ENCODE peak calls at places on chromosomes 2 and 18, in five cellular contexts. M, I, Z, P and Y are unnamed samples.

GRCh38 chr2:158725496-158725895 is 69.6 kb upstream of the DAPL1 start:
- DNase-seq in M (no peak), I (no peak), Z (no peak), P (no peak), Y (no peak)

GRCh38 chr2:4937550-4937949 is 754.6 kb upstream of the SOX11 start:
- DNase-seq in M (no peak), I (peak; percentile 1), Z (no peak), P (peak; percentile 40), Y (no peak)

GRCh38 chr2:99827296-99827999 is 314.9 kb downstream of the AFF3 start:
- DNase-seq in M (no peak), I (no peak), Z (no peak), P (no peak), Y (no peak)

GRCh38 chr2:238875161-238875530 is 27.3 kb downstream of the TWIST2 start:
- DNase-seq in M (peak; percentile 19), I (no peak), Z (no peak), P (no peak), Y (no peak)

GRCh38 chr2:42510191-42510929 is 16.6 kb upstream of the KCNG3 start:
- DNase-seq in M (no peak), I (peak; percentile 24), Z (no peak), P (peak; percentile 74), Y (no peak)

GRCh38 chr18:23814977-23815614 is 125.8 kb downstream of the LAMA3 start:
- DNase-seq in M (no peak), I (no peak), Z (no peak), P (peak; percentile 10), Y (peak; percentile 54)

GRCh38 chr2:85780316-85781092 is 26.7 kb downstream of the ATOH8 start:
- DNase-seq in M (no peak), I (no peak), Z (no peak), P (no peak), Y (no peak)

GRCh38 chr18:57915848-57916596 is 112.9 kb upstream of the ATP8B1 start:
- DNase-seq in M (no peak), I (no peak), Z (no peak), P (peak; percentile 52), Y (no peak)

GRCh38 chr2:211251016-211251415 is 694.6 kb downstream of the CPS1 start:
- DNase-seq in M (no peak), I (no peak), Z (no peak), P (no peak), Y (no peak)

GRCh38 chr2:211247751-211248150 is 691.4 kb downstream of the CPS1 start:
- DNase-seq in M (no peak), I (no peak), Z (no peak), P (no peak), Y (no peak)

DNA sequence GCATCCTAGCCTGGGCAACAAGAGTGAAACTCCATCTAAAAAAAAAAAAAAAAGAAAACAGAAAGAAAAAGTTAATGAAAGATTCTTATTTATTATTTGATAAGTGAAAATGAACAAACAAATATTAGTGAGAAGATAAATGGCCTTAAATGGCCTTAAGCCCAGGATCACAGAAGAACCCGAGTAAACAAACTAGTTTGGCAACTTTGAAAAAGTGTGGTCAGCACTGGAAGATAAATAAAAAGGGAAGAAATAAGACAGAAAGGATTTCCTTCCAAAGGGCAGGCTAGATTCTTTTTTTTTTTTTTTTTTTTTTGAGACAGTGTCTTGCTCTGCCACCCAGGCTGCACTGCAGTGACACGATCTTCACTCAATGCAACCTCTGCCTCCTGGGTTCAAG is 692.4 kb downstream of the CPS1 start:
- DNase-seq in M (no peak), I (no peak), Z (no peak), P (no peak), Y (no peak)
- H3K27ac ChIP-seq in M (no peak overlapping the region), I (no peak overlapping the region), Z (no peak overlapping the region), P (no peak overlapping the region), Y (no peak overlapping the region)

DNA sequence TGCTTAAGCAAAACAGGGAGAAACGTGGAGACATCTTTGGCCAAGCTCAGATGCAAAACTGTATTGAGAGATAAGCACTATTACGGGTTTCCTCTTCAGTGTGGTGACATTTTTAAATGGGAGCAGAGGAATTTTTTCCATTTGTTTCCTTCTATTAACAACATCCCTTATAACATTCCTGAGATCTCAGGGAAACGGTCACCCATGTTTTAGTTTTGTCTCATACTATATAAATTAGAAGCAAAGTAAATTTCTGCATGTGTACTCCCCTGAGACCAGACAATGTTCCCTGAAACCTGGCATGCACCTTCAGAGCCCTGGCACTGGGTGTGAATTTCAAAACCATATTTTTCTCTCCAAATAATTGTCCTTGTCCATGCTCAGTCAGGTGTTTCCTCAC is 57.6 kb upstream of the RNF152 start:
- DNase-seq in M (no peak), I (no peak), Z (no peak), P (no peak), Y (no peak)
- TF ChIP-seq CTCF in M (no peak), I (no peak), Z (no peak), P (no peak), Y (no peak)

DNA sequence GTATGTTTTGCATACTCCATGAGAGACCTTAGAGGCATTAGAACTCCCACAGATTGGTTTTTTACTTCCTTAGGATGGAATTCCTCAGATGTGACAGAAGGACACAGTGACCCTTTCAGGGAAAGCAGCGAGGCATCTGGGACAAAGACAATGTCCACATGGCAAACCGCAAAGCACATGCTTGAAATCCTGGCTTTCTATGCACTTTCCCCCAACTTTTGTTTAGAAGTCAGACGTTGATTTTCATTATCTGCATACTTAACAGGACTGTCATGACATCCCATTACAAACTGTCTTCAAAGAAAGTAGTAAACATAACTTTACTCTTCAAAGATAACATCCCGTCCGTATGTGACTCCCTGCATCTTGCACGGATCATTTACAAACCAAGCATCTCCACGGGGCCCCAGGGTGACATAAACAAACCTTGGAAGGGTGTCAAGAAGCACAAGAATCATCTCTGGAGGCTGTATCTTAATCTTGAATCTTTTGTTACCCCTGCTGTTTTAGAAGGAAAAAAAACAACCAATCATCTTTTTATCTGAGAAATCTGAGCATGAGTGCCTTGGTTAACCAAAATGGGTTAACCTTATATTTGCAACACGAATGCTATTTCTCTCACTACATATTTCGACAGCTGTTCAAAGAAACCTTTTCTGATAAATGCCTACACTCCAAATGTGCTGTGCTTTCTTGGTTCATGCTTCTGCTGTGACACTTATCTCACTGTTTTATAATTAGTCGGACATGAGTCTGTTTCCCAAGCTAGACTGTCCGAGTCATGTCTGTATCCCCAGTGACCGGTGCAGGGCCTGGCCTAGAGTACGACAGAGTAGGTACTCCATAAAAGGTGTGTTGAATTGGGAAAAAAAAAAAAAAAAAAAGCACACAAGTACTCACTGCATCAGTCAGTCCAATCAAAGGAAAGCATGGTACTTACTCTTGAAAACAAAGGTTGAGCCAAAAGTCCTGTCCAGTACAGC is 90.7 kb downstream of the CCBE1 start:
- DNase-seq in M (no peak), I (peak; percentile 66), Z (no peak), P (no peak), Y (no peak)
- H3K27ac ChIP-seq in M (no peak overlapping the region), I (peak overlapping the region; percentile 47), Z (no peak overlapping the region), P (no peak overlapping the region), Y (no peak overlapping the region)

DNA sequence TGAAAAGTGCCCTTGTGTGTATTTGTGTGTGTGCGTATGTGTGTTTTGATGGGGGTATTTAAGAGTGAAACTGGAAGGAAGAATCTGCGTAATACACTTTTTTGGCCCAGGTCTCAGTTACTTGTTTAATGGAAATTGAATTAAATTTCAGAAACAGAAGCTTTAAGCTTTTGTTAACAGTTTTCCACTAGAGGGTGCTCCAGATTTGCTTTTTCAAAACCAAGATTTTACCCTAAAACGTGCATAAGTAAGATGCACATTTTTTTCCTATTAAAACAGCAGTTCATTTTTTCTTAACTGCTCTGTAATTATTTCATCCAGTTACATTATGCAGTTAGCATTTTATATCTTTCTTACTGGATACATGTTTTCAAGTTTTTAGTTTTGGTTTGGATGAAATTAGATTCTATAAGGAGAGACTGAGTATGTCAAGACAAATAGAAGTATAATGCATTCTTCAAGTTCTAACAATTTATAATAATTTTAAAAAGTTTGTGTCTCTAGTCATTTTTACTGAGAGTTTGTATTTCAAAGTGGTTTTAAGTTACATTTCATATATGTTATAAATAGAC is 97.2 kb downstream of the PIK3C3 start:
- DNase-seq in M (no peak), I (peak; percentile 17), Z (peak; percentile 33), P (peak; percentile 9), Y (no peak)
- TF ChIP-seq CTCF in M (peak; percentile 6), I (peak; percentile 60), Z (peak; percentile 47), P (peak; percentile 72), Y (no peak)

GRCh38 chr2:208984376-208985100 is 439.3 kb upstream of the MAP2 start:
- DNase-seq in M (no peak), I (peak; percentile 11), Z (no peak), P (no peak), Y (no peak)
- H3K27ac ChIP-seq in M (no peak overlapping the region), I (no peak overlapping the region), Z (no peak overlapping the region), P (no peak overlapping the region), Y (no peak overlapping the region)